ENCODE peak calls at places on chromosomes 2 and 18, in ten cellular contexts. One of them, this sample, is unnamed. For H3K4me1, the result is how much of the 10 kb centered on the place peaks cover.

GRCh38 chr2:197848602-197849001 is 44.2 kb downstream of the PLCL1 start:
- DNase-seq in ovary: no peak
- DNase-seq in tibial nerve: no peak
- DNase-seq in heart right ventricle: no peak
- DNase-seq in cardiac muscle cell: no peak
- DNase-seq in HCT116: no peak
- DNase-seq in PC-9: no peak
- DNase-seq in K562: no peak
- DNase-seq in right atrium auricular region: no peak
- DNase-seq in hepatocyte: no peak
- DNase-seq in this sample: no peak

GRCh38 chr2:239222346-239223028 is 178.3 kb downstream of the HDAC4 start:
- DNase-seq in right atrium auricular region: no peak
- DNase-seq in K562: no peak
- DNase-seq in cardiac muscle cell: no peak
- DNase-seq in hepatocyte: no peak
- DNase-seq in ovary: peak
- DNase-seq in tibial nerve: no peak
- DNase-seq in HCT116: no peak
- DNase-seq in heart right ventricle: no peak
- DNase-seq in PC-9: peak
- DNase-seq in this sample: no peak

GRCh38 chr2:129400825-129401224 is 578.6 kb upstream of the RAB6C start:
- DNase-seq in tibial nerve: no peak
- DNase-seq in K562: no peak
- DNase-seq in PC-9: no peak
- DNase-seq in cardiac muscle cell: peak
- DNase-seq in HCT116: no peak
- DNase-seq in ovary: no peak
- DNase-seq in heart right ventricle: no peak
- DNase-seq in hepatocyte: no peak
- DNase-seq in right atrium auricular region: no peak
- DNase-seq in this sample: no peak

GRCh38 chr2:44296653-44297052 is 21.4 kb downstream of the SLC3A1 start:
- DNase-seq in ovary: no peak
- DNase-seq in HCT116: no peak
- DNase-seq in cardiac muscle cell: no peak
- DNase-seq in tibial nerve: no peak
- DNase-seq in PC-9: no peak
- DNase-seq in hepatocyte: no peak
- DNase-seq in right atrium auricular region: no peak
- DNase-seq in heart right ventricle: no peak
- DNase-seq in K562: no peak
- DNase-seq in this sample: no peak

GRCh38 chr2:66595556-66595955 is 160.6 kb downstream of the MEIS1 start:
- DNase-seq in HCT116: no peak
- DNase-seq in hepatocyte: no peak
- DNase-seq in tibial nerve: no peak
- DNase-seq in ovary: no peak
- DNase-seq in cardiac muscle cell: no peak
- DNase-seq in K562: no peak
- DNase-seq in heart right ventricle: no peak
- DNase-seq in PC-9: no peak
- DNase-seq in right atrium auricular region: no peak
- DNase-seq in this sample: no peak

GRCh38 chr2:237743561-237744269 is 54.9 kb upstream of the RBM44 start:
- DNase-seq in cardiac muscle cell: no peak
- DNase-seq in tibial nerve: no peak
- DNase-seq in hepatocyte: no peak
- DNase-seq in ovary: no peak
- DNase-seq in right atrium auricular region: no peak
- DNase-seq in PC-9: peak
- DNase-seq in K562: no peak
- DNase-seq in HCT116: no peak
- DNase-seq in heart right ventricle: no peak
- DNase-seq in this sample: no peak

GRCh38 chr2:209614630-209615369 is 156.8 kb upstream of the UNC80 start:
- DNase-seq in heart right ventricle: no peak
- DNase-seq in hepatocyte: no peak
- DNase-seq in K562: no peak
- DNase-seq in PC-9: no peak
- DNase-seq in right atrium auricular region: no peak
- DNase-seq in cardiac muscle cell: peak
- DNase-seq in tibial nerve: no peak
- DNase-seq in ovary: no peak
- DNase-seq in HCT116: no peak
- DNase-seq in this sample: no peak

GRCh38 chr2:171253279-171253678 is 92.6 kb upstream of the TLK1 start:
- DNase-seq in PC-9: no peak
- DNase-seq in K562: no peak
- DNase-seq in ovary: no peak
- DNase-seq in right atrium auricular region: no peak
- DNase-seq in hepatocyte: no peak
- DNase-seq in tibial nerve: no peak
- DNase-seq in cardiac muscle cell: no peak
- DNase-seq in HCT116: no peak
- DNase-seq in heart right ventricle: no peak
- DNase-seq in this sample: no peak

GRCh38 chr2:168661404-168661869 is 141.0 kb upstream of the NOSTRIN start:
- DNase-seq in K562: no peak
- DNase-seq in cardiac muscle cell: peak
- DNase-seq in PC-9: no peak
- DNase-seq in heart right ventricle: no peak
- DNase-seq in ovary: no peak
- DNase-seq in tibial nerve: no peak
- DNase-seq in right atrium auricular region: no peak
- DNase-seq in HCT116: no peak
- DNase-seq in hepatocyte: no peak
- DNase-seq in this sample: no peak

GRCh38 chr2:3319745-3320566 is 57.7 kb downstream of the EIPR1 start:
- DNase-seq in ovary: no peak
- DNase-seq in K562: no peak
- DNase-seq in PC-9: no peak
- DNase-seq in heart right ventricle: no peak
- DNase-seq in cardiac muscle cell: no peak
- DNase-seq in hepatocyte: no peak
- DNase-seq in HCT116: no peak
- DNase-seq in tibial nerve: no peak
- DNase-seq in right atrium auricular region: no peak
- DNase-seq in this sample: no peak

GRCh38 chr2:216013080-216013909 is at the start of gene MREG:
- DNase-seq in right atrium auricular region: peak
- DNase-seq in HCT116: peak
- DNase-seq in heart right ventricle: peak
- DNase-seq in ovary: peak
- DNase-seq in cardiac muscle cell: peak
- DNase-seq in PC-9: peak
- DNase-seq in hepatocyte: peak
- DNase-seq in tibial nerve: peak
- DNase-seq in K562: peak
- DNase-seq in this sample: peak

GRCh38 chr2:148253716-148254115 is 232.8 kb downstream of the MBD5 start:
- DNase-seq in cardiac muscle cell: no peak
- DNase-seq in HCT116: peak
- DNase-seq in PC-9: no peak
- DNase-seq in right atrium auricular region: no peak
- DNase-seq in K562: no peak
- DNase-seq in heart right ventricle: no peak
- DNase-seq in hepatocyte: no peak
- DNase-seq in tibial nerve: no peak
- DNase-seq in ovary: no peak
- DNase-seq in this sample: no peak

GRCh38 chr2:134324942-134325341 is 71.1 kb downstream of the MGAT5 start:
- DNase-seq in tibial nerve: no peak
- DNase-seq in heart right ventricle: no peak
- DNase-seq in right atrium auricular region: no peak
- DNase-seq in cardiac muscle cell: no peak
- DNase-seq in K562: no peak
- DNase-seq in HCT116: no peak
- DNase-seq in PC-9: no peak
- DNase-seq in ovary: no peak
- DNase-seq in hepatocyte: no peak
- DNase-seq in this sample: no peak

GRCh38 chr18:39976771-39977170 is 1978.3 kb upstream of the PIK3C3 start:
- DNase-seq in ovary: no peak
- DNase-seq in hepatocyte: no peak
- DNase-seq in tibial nerve: no peak
- DNase-seq in cardiac muscle cell: no peak
- DNase-seq in right atrium auricular region: no peak
- DNase-seq in PC-9: no peak
- DNase-seq in heart right ventricle: no peak
- DNase-seq in K562: no peak
- DNase-seq in HCT116: no peak
- DNase-seq in this sample: no peak

GRCh38 chr2:185241556-185241955 is 497.0 kb upstream of the FSIP2 start:
- DNase-seq in cardiac muscle cell: no peak
- DNase-seq in PC-9: no peak
- DNase-seq in HCT116: no peak
- DNase-seq in K562: no peak
- DNase-seq in ovary: no peak
- DNase-seq in right atrium auricular region: no peak
- DNase-seq in heart right ventricle: no peak
- DNase-seq in hepatocyte: no peak
- DNase-seq in tibial nerve: no peak
- DNase-seq in this sample: no peak

GRCh38 chr2:99572380-99572779 is 82.6 kb upstream of the REV1 start:
- DNase-seq in K562: no peak
- DNase-seq in tibial nerve: no peak
- DNase-seq in right atrium auricular region: no peak
- DNase-seq in ovary: no peak
- DNase-seq in PC-9: peak
- DNase-seq in HCT116: no peak
- DNase-seq in heart right ventricle: no peak
- DNase-seq in cardiac muscle cell: no peak
- DNase-seq in hepatocyte: no peak
- DNase-seq in this sample: no peak

GRCh38 chr2:63780483-63781155 is 61.1 kb upstream of the UGP2 start:
- DNase-seq in hepatocyte: no peak
- DNase-seq in PC-9: no peak
- DNase-seq in cardiac muscle cell: no peak
- DNase-seq in HCT116: no peak
- DNase-seq in right atrium auricular region: no peak
- DNase-seq in tibial nerve: no peak
- DNase-seq in heart right ventricle: no peak
- DNase-seq in K562: no peak
- DNase-seq in ovary: no peak
- DNase-seq in this sample: no peak

GRCh38 chr2:206028101-206028500 is 57.9 kb downstream of the INO80D start:
- DNase-seq in K562: no peak
- DNase-seq in right atrium auricular region: no peak
- DNase-seq in ovary: no peak
- DNase-seq in PC-9: no peak
- DNase-seq in heart right ventricle: no peak
- DNase-seq in HCT116: no peak
- DNase-seq in tibial nerve: no peak
- DNase-seq in cardiac muscle cell: no peak
- DNase-seq in hepatocyte: no peak
- DNase-seq in this sample: no peak

GRCh38 chr2:37635359-37636208 is 35.9 kb downstream of the CDC42EP3 start:
- DNase-seq in right atrium auricular region: no peak
- DNase-seq in HCT116: no peak
- DNase-seq in hepatocyte: peak
- DNase-seq in cardiac muscle cell: no peak
- DNase-seq in heart right ventricle: no peak
- DNase-seq in K562: no peak
- DNase-seq in ovary: no peak
- DNase-seq in PC-9: no peak
- DNase-seq in tibial nerve: no peak
- DNase-seq in this sample: no peak

GRCh38 chr2:96763511-96764252 is 3.0 kb downstream of the CNNM4 start:
- DNase-seq in tibial nerve: no peak
- DNase-seq in ovary: no peak
- DNase-seq in K562: peak
- DNase-seq in cardiac muscle cell: peak
- DNase-seq in heart right ventricle: no peak
- DNase-seq in PC-9: peak
- DNase-seq in right atrium auricular region: no peak
- DNase-seq in HCT116: no peak
- DNase-seq in hepatocyte: peak
- DNase-seq in this sample: peak
- TF ChIP-seq CTCF in tibial nerve: peak
- TF ChIP-seq CTCF in ovary: no peak
- TF ChIP-seq CTCF in K562: peak
- TF ChIP-seq CTCF in cardiac muscle cell: peak
- TF ChIP-seq CTCF in heart right ventricle: no peak
- TF ChIP-seq CTCF in PC-9: peak
- TF ChIP-seq CTCF in right atrium auricular region: peak
- TF ChIP-seq CTCF in HCT116: peak
- TF ChIP-seq CTCF in hepatocyte: peak
- TF ChIP-seq CTCF in this sample: peak

GRCh38 chr2:85120363-85120762 is 12.8 kb upstream of the TCF7L1 start:
- DNase-seq in right atrium auricular region: no peak
- DNase-seq in PC-9: no peak
- DNase-seq in tibial nerve: no peak
- DNase-seq in hepatocyte: no peak
- DNase-seq in HCT116: no peak
- DNase-seq in heart right ventricle: no peak
- DNase-seq in cardiac muscle cell: no peak
- DNase-seq in ovary: no peak
- DNase-seq in K562: no peak
- DNase-seq in this sample: no peak
- H3K4me3 ChIP-seq in right atrium auricular region: no peak
- H3K4me3 ChIP-seq in PC-9: no peak
- H3K4me3 ChIP-seq in tibial nerve: no peak
- H3K4me3 ChIP-seq in hepatocyte: no peak
- H3K4me3 ChIP-seq in HCT116: no peak
- H3K4me3 ChIP-seq in heart right ventricle: no peak
- H3K4me3 ChIP-seq in cardiac muscle cell: no peak
- H3K4me3 ChIP-seq in ovary: no peak
- H3K4me3 ChIP-seq in K562: no peak
- H3K4me3 ChIP-seq in this sample: no peak

DNA sequence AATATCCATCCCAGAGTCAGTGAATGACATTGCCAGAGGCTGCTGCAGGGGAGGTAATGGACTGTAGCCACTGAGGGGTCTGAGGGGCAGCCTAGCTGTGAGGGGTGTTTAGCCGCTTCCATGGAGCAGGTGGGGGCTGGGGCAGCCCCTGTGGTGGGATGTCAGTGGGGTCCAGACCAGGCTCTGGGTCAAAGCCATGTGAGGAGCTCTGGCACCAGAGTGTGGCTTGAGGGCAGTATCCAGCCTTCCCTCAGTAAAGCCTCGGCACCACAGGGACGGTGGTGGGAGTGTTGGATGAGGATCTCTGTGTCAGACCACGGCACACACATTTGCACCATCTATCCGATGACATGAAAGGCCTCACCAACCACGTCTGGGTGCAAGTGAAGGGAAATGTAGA is 85.0 kb downstream of the INHBB start:
- DNase-seq in right atrium auricular region: no peak
- DNase-seq in tibial nerve: no peak
- DNase-seq in heart right ventricle: no peak
- DNase-seq in PC-9: no peak
- DNase-seq in HCT116: no peak
- DNase-seq in K562: no peak
- DNase-seq in ovary: no peak
- DNase-seq in cardiac muscle cell: no peak
- DNase-seq in hepatocyte: no peak
- DNase-seq in this sample: no peak
- H3K4me1 ChIP-seq in right atrium auricular region: under half
- H3K4me1 ChIP-seq in tibial nerve: under half
- H3K4me1 ChIP-seq in heart right ventricle: under half
- H3K4me1 ChIP-seq in PC-9: under half
- H3K4me1 ChIP-seq in HCT116: under half
- H3K4me1 ChIP-seq in K562: under half
- H3K4me1 ChIP-seq in ovary: under half
- H3K4me1 ChIP-seq in cardiac muscle cell: under half
- H3K4me1 ChIP-seq in hepatocyte: under half
- H3K4me1 ChIP-seq in this sample: under half

GRCh38 chr18:67194886-67195285 is 321.6 kb downstream of the DSEL start:
- DNase-seq in ovary: no peak
- DNase-seq in heart right ventricle: no peak
- DNase-seq in PC-9: no peak
- DNase-seq in hepatocyte: no peak
- DNase-seq in K562: no peak
- DNase-seq in cardiac muscle cell: no peak
- DNase-seq in tibial nerve: no peak
- DNase-seq in HCT116: no peak
- DNase-seq in right atrium auricular region: no peak
- DNase-seq in this sample: no peak
- TF ChIP-seq CTCF in ovary: no peak
- TF ChIP-seq CTCF in heart right ventricle: no peak
- TF ChIP-seq CTCF in PC-9: no peak
- TF ChIP-seq CTCF in hepatocyte: no peak
- TF ChIP-seq CTCF in K562: no peak
- TF ChIP-seq CTCF in cardiac muscle cell: no peak
- TF ChIP-seq CTCF in tibial nerve: no peak
- TF ChIP-seq CTCF in HCT116: no peak
- TF ChIP-seq CTCF in right atrium auricular region: no peak
- TF ChIP-seq CTCF in this sample: no peak

This sample was measured in Caco-2.